ENCODE peak calls at places on chromosomes 2 and 18, in seven cellular contexts. One of them, this sample, is unnamed.

GRCh38 chr2:36677995-36678605 is 18.4 kb upstream of the VIT start:
- DNase-seq in AG08396: peak; percentile 28
- DNase-seq in Ammon's horn: no peak
- DNase-seq in fibroblast of lung: peak; percentile 69
- DNase-seq in WTC11: no peak
- DNase-seq in neural crest cell: no peak
- DNase-seq in activated CD4-positive, alpha-beta T cell treated with anti-CD3 and anti-CD28 coated beads, Interleukin-2, amount 50 U/mL, for 1 hour: no peak
- DNase-seq in this sample: no peak

GRCh38 chr2:10042301-10043161 is 819 bp upstream of the KLF11 start:
- DNase-seq in AG08396: peak; percentile 75
- DNase-seq in Ammon's horn: peak; percentile 56
- DNase-seq in fibroblast of lung: peak; percentile 58
- DNase-seq in WTC11: peak; percentile 72
- DNase-seq in neural crest cell: peak; percentile 57
- DNase-seq in activated CD4-positive, alpha-beta T cell treated with anti-CD3 and anti-CD28 coated beads, Interleukin-2, amount 50 U/mL, for 1 hour: peak; percentile 46
- DNase-seq in this sample: peak; percentile 57

GRCh38 chr2:132009874-132010521 is 151.8 kb downstream of the ANKRD30BL start:
- DNase-seq in AG08396: no peak
- DNase-seq in Ammon's horn: peak; percentile 1
- DNase-seq in fibroblast of lung: peak; percentile 61
- DNase-seq in WTC11: peak; percentile 25
- DNase-seq in neural crest cell: no peak
- DNase-seq in activated CD4-positive, alpha-beta T cell treated with anti-CD3 and anti-CD28 coated beads, Interleukin-2, amount 50 U/mL, for 1 hour: no peak
- DNase-seq in this sample: no peak

GRCh38 chr18:49094136-49094535 is 143.4 kb upstream of the SMAD7 start:
- DNase-seq in AG08396: no peak
- DNase-seq in Ammon's horn: peak; percentile 28
- DNase-seq in fibroblast of lung: peak; percentile 22
- DNase-seq in WTC11: no peak
- DNase-seq in neural crest cell: no peak
- DNase-seq in activated CD4-positive, alpha-beta T cell treated with anti-CD3 and anti-CD28 coated beads, Interleukin-2, amount 50 U/mL, for 1 hour: no peak
- DNase-seq in this sample: peak; percentile 55

GRCh38 chr18:49562481-49563129 is 748 bp downstream of the LIPG start:
- DNase-seq in AG08396: no peak
- DNase-seq in Ammon's horn: no peak
- DNase-seq in fibroblast of lung: peak; percentile 45
- DNase-seq in WTC11: no peak
- DNase-seq in neural crest cell: no peak
- DNase-seq in activated CD4-positive, alpha-beta T cell treated with anti-CD3 and anti-CD28 coated beads, Interleukin-2, amount 50 U/mL, for 1 hour: no peak
- DNase-seq in this sample: no peak

GRCh38 chr2:169808211-169808610 is 9.5 kb downstream of the SSB start:
- DNase-seq in AG08396: peak; percentile 37
- DNase-seq in Ammon's horn: no peak
- DNase-seq in fibroblast of lung: peak; percentile 56
- DNase-seq in WTC11: no peak
- DNase-seq in neural crest cell: no peak
- DNase-seq in activated CD4-positive, alpha-beta T cell treated with anti-CD3 and anti-CD28 coated beads, Interleukin-2, amount 50 U/mL, for 1 hour: no peak
- DNase-seq in this sample: no peak

GRCh38 chr2:85133751-85134254 is 611 bp downstream of the TCF7L1 start:
- DNase-seq in AG08396: peak; percentile 82
- DNase-seq in Ammon's horn: peak; percentile 10
- DNase-seq in fibroblast of lung: peak; percentile 42
- DNase-seq in WTC11: peak; percentile 37
- DNase-seq in neural crest cell: peak; percentile 45
- DNase-seq in activated CD4-positive, alpha-beta T cell treated with anti-CD3 and anti-CD28 coated beads, Interleukin-2, amount 50 U/mL, for 1 hour: no peak
- DNase-seq in this sample: no peak

GRCh38 chr2:129732630-129733026 is 246.8 kb upstream of the RAB6C start:
- DNase-seq in AG08396: no peak
- DNase-seq in Ammon's horn: no peak
- DNase-seq in fibroblast of lung: no peak
- DNase-seq in WTC11: no peak
- DNase-seq in neural crest cell: no peak
- DNase-seq in activated CD4-positive, alpha-beta T cell treated with anti-CD3 and anti-CD28 coated beads, Interleukin-2, amount 50 U/mL, for 1 hour: no peak
- DNase-seq in this sample: no peak

GRCh38 chr2:105237045-105237765 is 4.3 kb upstream of the GPR45 start:
- DNase-seq in AG08396: no peak
- DNase-seq in Ammon's horn: no peak
- DNase-seq in fibroblast of lung: no peak
- DNase-seq in WTC11: no peak
- DNase-seq in neural crest cell: no peak
- DNase-seq in activated CD4-positive, alpha-beta T cell treated with anti-CD3 and anti-CD28 coated beads, Interleukin-2, amount 50 U/mL, for 1 hour: no peak
- DNase-seq in this sample: no peak

GRCh38 chr18:41038071-41038470 is 917.0 kb upstream of the PIK3C3 start:
- DNase-seq in AG08396: no peak
- DNase-seq in Ammon's horn: no peak
- DNase-seq in fibroblast of lung: no peak
- DNase-seq in WTC11: no peak
- DNase-seq in neural crest cell: no peak
- DNase-seq in activated CD4-positive, alpha-beta T cell treated with anti-CD3 and anti-CD28 coated beads, Interleukin-2, amount 50 U/mL, for 1 hour: no peak
- DNase-seq in this sample: no peak

GRCh38 chr2:9256147-9256546 is 49.5 kb downstream of the ASAP2 start:
- DNase-seq in AG08396: no peak
- DNase-seq in Ammon's horn: no peak
- DNase-seq in fibroblast of lung: no peak
- DNase-seq in WTC11: no peak
- DNase-seq in neural crest cell: no peak
- DNase-seq in activated CD4-positive, alpha-beta T cell treated with anti-CD3 and anti-CD28 coated beads, Interleukin-2, amount 50 U/mL, for 1 hour: no peak
- DNase-seq in this sample: no peak

GRCh38 chr2:204491528-204491927 is 53.7 kb upstream of the PARD3B start:
- DNase-seq in AG08396: no peak
- DNase-seq in Ammon's horn: no peak
- DNase-seq in fibroblast of lung: peak; percentile 58
- DNase-seq in WTC11: no peak
- DNase-seq in neural crest cell: no peak
- DNase-seq in activated CD4-positive, alpha-beta T cell treated with anti-CD3 and anti-CD28 coated beads, Interleukin-2, amount 50 U/mL, for 1 hour: no peak
- DNase-seq in this sample: no peak

GRCh38 chr2:74690571-74690970 is 36.5 kb downstream of the SEMA4F start:
- DNase-seq in AG08396: peak; percentile 74
- DNase-seq in Ammon's horn: peak; percentile 71
- DNase-seq in fibroblast of lung: peak; percentile 50
- DNase-seq in WTC11: no peak
- DNase-seq in neural crest cell: peak; percentile 41
- DNase-seq in activated CD4-positive, alpha-beta T cell treated with anti-CD3 and anti-CD28 coated beads, Interleukin-2, amount 50 U/mL, for 1 hour: no peak
- DNase-seq in this sample: peak; percentile 41

GRCh38 chr2:29749843-29750242 is 171.5 kb downstream of the ALK start:
- DNase-seq in AG08396: no peak
- DNase-seq in Ammon's horn: no peak
- DNase-seq in fibroblast of lung: no peak
- DNase-seq in WTC11: no peak
- DNase-seq in neural crest cell: no peak
- DNase-seq in activated CD4-positive, alpha-beta T cell treated with anti-CD3 and anti-CD28 coated beads, Interleukin-2, amount 50 U/mL, for 1 hour: no peak
- DNase-seq in this sample: no peak

GRCh38 chr2:145744541-145745386 is 1224.8 kb upstream of the ZEB2 start:
- DNase-seq in AG08396: peak; percentile 28
- DNase-seq in Ammon's horn: no peak
- DNase-seq in fibroblast of lung: peak; percentile 99
- DNase-seq in WTC11: no peak
- DNase-seq in neural crest cell: no peak
- DNase-seq in activated CD4-positive, alpha-beta T cell treated with anti-CD3 and anti-CD28 coated beads, Interleukin-2, amount 50 U/mL, for 1 hour: no peak
- DNase-seq in this sample: no peak

GRCh38 chr2:102141915-102142828 is at the start of gene IL1R1:
- DNase-seq in AG08396: peak; percentile 93
- DNase-seq in Ammon's horn: no peak
- DNase-seq in fibroblast of lung: peak; percentile 81
- DNase-seq in WTC11: peak; percentile 62
- DNase-seq in neural crest cell: peak; percentile 33
- DNase-seq in activated CD4-positive, alpha-beta T cell treated with anti-CD3 and anti-CD28 coated beads, Interleukin-2, amount 50 U/mL, for 1 hour: no peak
- DNase-seq in this sample: no peak

GRCh38 chr2:206260427-206261012 is 13.9 kb upstream of the ZDBF2 start:
- DNase-seq in AG08396: peak; percentile 34
- DNase-seq in Ammon's horn: no peak
- DNase-seq in fibroblast of lung: peak; percentile 17
- DNase-seq in WTC11: no peak
- DNase-seq in neural crest cell: no peak
- DNase-seq in activated CD4-positive, alpha-beta T cell treated with anti-CD3 and anti-CD28 coated beads, Interleukin-2, amount 50 U/mL, for 1 hour: no peak
- DNase-seq in this sample: peak; percentile 29

GRCh38 chr2:202051499-202052161 is 18.0 kb downstream of the FZD7 start:
- DNase-seq in AG08396: peak; percentile 33
- DNase-seq in Ammon's horn: peak; percentile 47
- DNase-seq in fibroblast of lung: peak; percentile 78
- DNase-seq in WTC11: peak; percentile 27
- DNase-seq in neural crest cell: no peak
- DNase-seq in activated CD4-positive, alpha-beta T cell treated with anti-CD3 and anti-CD28 coated beads, Interleukin-2, amount 50 U/mL, for 1 hour: no peak
- DNase-seq in this sample: peak; percentile 54

GRCh38 chr2:17621781-17622180 is 81.3 kb downstream of the VSNL1 start:
- DNase-seq in AG08396: peak; percentile 27
- DNase-seq in Ammon's horn: no peak
- DNase-seq in fibroblast of lung: peak; percentile 86
- DNase-seq in WTC11: no peak
- DNase-seq in neural crest cell: no peak
- DNase-seq in activated CD4-positive, alpha-beta T cell treated with anti-CD3 and anti-CD28 coated beads, Interleukin-2, amount 50 U/mL, for 1 hour: no peak
- DNase-seq in this sample: no peak

GRCh38 chr2:197889041-197889440 is 84.6 kb downstream of the PLCL1 start:
- DNase-seq in AG08396: peak; percentile 13
- DNase-seq in Ammon's horn: peak; percentile 58
- DNase-seq in fibroblast of lung: peak; percentile 55
- DNase-seq in WTC11: no peak
- DNase-seq in neural crest cell: no peak
- DNase-seq in activated CD4-positive, alpha-beta T cell treated with anti-CD3 and anti-CD28 coated beads, Interleukin-2, amount 50 U/mL, for 1 hour: no peak
- DNase-seq in this sample: no peak

This sample was measured in G401.